ENCODE peak calls at places on chromosome 3, in eight cellular contexts. N is testis, W is mucosa of descending colon, J is kidney, I is tibial artery, F is fibroblast of lung, L is Caco-2, M is AG10803. R is an unnamed sample.

GRCh38 chr3:146256851-146257486 is 6.1 kb upstream of the PLSCR4 start:
- DNase-seq in N (no peak), W (no peak), J (no peak), I (no peak), F (peak; percentile 79), L (no peak), M (peak; percentile 55), R (peak; percentile 66)

GRCh38 chr3:174958671-174959328 is 99.7 kb downstream of the NAALADL2 start:
- DNase-seq in N (no peak), W (no peak), J (no peak), I (no peak), F (peak; percentile 63), L (no peak), M (peak; percentile 87), R (peak; percentile 46)

GRCh38 chr3:150384517-150385212 is 23.4 kb upstream of the TSC22D2 start:
- DNase-seq in N (peak; percentile 46), W (no peak), J (no peak), I (peak; percentile 55), F (peak; percentile 58), L (peak; percentile 48), M (no peak), R (peak; percentile 35)

GRCh38 chr3:184172681-184173373 is 1.8 kb upstream of the AP2M1 start:
- DNase-seq in N (no peak), W (no peak), J (no peak), I (no peak), F (peak; percentile 20), L (no peak), M (peak; percentile 92), R (peak; percentile 62)

GRCh38 chr3:16441306-16441898 is 72.1 kb downstream of the RFTN1 start:
- DNase-seq in N (no peak), W (no peak), J (no peak), I (no peak), F (peak; percentile 74), L (no peak), M (peak; percentile 94), R (peak; percentile 94)

GRCh38 chr3:189392969-189393368 is 221.2 kb downstream of the TPRG1 start:
- DNase-seq in N (no peak), W (peak; percentile 65), J (peak; percentile 57), I (no peak), F (no peak), L (peak; percentile 42), M (no peak), R (no peak)

GRCh38 chr3:140011611-140012277 is 76.8 kb downstream of the CLSTN2 start:
- DNase-seq in N (no peak), W (no peak), J (no peak), I (no peak), F (no peak), L (no peak), M (no peak), R (no peak)

GRCh38 chr3:127787071-127787490 is 35.2 kb downstream of the MGLL start:
- DNase-seq in N (peak; percentile 58), W (no peak), J (peak; percentile 49), I (peak; percentile 70), F (no peak), L (no peak), M (peak; percentile 39), R (no peak)

GRCh38 chr3:124263168-124263567 is 271.2 kb upstream of the ROPN1 start:
- DNase-seq in N (no peak), W (no peak), J (no peak), I (no peak), F (peak; percentile 97), L (no peak), M (peak; percentile 94), R (peak; percentile 80)

GRCh38 chr3:121362035-121362734 is 183.6 kb downstream of the POLQ start:
- DNase-seq in N (no peak), W (no peak), J (no peak), I (no peak), F (no peak), L (no peak), M (no peak), R (no peak)

GRCh38 chr3:128922804-128923459 is 43.5 kb downstream of the ACAD9 start:
- DNase-seq in N (no peak), W (no peak), J (no peak), I (no peak), F (no peak), L (no peak), M (no peak), R (no peak)

GRCh38 chr3:40869013-40869412 is 330.3 kb upstream of the CTNNB1 start:
- DNase-seq in N (no peak), W (no peak), J (no peak), I (no peak), F (no peak), L (no peak), M (no peak), R (no peak)

GRCh38 chr3:25725810-25726209 is 57.4 kb downstream of the NGLY1 start:
- DNase-seq in N (no peak), W (no peak), J (no peak), I (no peak), F (no peak), L (no peak), M (no peak), R (no peak)

GRCh38 chr3:123678108-123678511 is 93.3 kb upstream of the HACD2 start:
- DNase-seq in N (no peak), W (no peak), J (no peak), I (no peak), F (peak; percentile 88), L (no peak), M (peak; percentile 90), R (peak; percentile 94)

GRCh38 chr3:54792584-54792983 is 135.3 kb downstream of the LRTM1 start:
- DNase-seq in N (no peak), W (no peak), J (no peak), I (no peak), F (no peak), L (no peak), M (no peak), R (no peak)

GRCh38 chr3:31762016-31762764 is 218.9 kb downstream of the OSBPL10 start:
- DNase-seq in N (no peak), W (no peak), J (no peak), I (no peak), F (no peak), L (no peak), M (no peak), R (no peak)

GRCh38 chr3:157261000-157261399 is 101.1 kb upstream of the CCNL1 start:
- DNase-seq in N (peak; percentile 32), W (no peak), J (no peak), I (no peak), F (no peak), L (no peak), M (peak; percentile 92), R (no peak)

DNA sequence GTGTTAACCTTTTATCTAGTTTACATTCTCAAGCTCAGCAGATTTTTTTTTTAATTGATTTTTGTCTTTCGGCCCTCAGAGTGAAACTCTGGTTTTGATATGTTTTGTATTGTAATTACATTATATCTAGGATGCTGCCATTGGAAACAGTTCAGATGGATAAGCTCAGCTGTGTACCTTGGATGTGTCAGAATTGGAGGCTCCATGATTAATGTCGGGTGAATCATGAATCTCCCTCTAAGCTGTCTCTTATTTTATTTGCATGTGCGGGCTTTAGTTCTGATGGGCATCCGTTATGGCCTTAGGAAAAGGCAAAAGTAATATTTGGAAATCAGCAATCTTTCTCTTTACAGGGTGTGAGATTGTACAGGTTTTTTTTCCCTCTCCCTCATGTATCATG is 4.2 kb downstream of the PTPRG start:
- DNase-seq in N (no peak), W (no peak), J (no peak), I (no peak), F (no peak), L (no peak), M (no peak), R (no peak)
- H3K4me3 ChIP-seq in N (no peak overlapping the region), W (no peak overlapping the region), J (no peak overlapping the region), I (peak overlapping the region; percentile 97), F (no peak overlapping the region), L (no peak overlapping the region), M (no peak overlapping the region), R (no peak overlapping the region)

GRCh38 chr3:12372762-12373280 is 84.0 kb downstream of the PPARG start:
- DNase-seq in N (no peak), W (no peak), J (no peak), I (no peak), F (peak; percentile 83), L (no peak), M (no peak), R (peak; percentile 66)

GRCh38 chr3:12369029-12369428 is 80.2 kb downstream of the PPARG start:
- DNase-seq in N (no peak), W (no peak), J (no peak), I (no peak), F (no peak), L (no peak), M (no peak), R (no peak)

GRCh38 chr3:12369598-12369997 is 80.7 kb downstream of the PPARG start:
- DNase-seq in N (no peak), W (no peak), J (no peak), I (no peak), F (no peak), L (no peak), M (no peak), R (peak; percentile 30)

GRCh38 chr3:12371525-12372140 is 82.8 kb downstream of the PPARG start:
- DNase-seq in N (peak; percentile 20), W (no peak), J (no peak), I (no peak), F (peak; percentile 91), L (no peak), M (no peak), R (peak; percentile 66)

GRCh38 chr3:12370758-12371157 is 81.9 kb downstream of the PPARG start:
- DNase-seq in N (no peak), W (no peak), J (no peak), I (no peak), F (peak; percentile 69), L (no peak), M (peak; percentile 8), R (peak; percentile 60)
- TF ChIP-seq CTCF in N (no peak), W (peak; percentile 32), J (no peak), I (no peak), F (peak; percentile 38), L (no peak), M (peak; percentile 13), R (peak; percentile 35)

DNA sequence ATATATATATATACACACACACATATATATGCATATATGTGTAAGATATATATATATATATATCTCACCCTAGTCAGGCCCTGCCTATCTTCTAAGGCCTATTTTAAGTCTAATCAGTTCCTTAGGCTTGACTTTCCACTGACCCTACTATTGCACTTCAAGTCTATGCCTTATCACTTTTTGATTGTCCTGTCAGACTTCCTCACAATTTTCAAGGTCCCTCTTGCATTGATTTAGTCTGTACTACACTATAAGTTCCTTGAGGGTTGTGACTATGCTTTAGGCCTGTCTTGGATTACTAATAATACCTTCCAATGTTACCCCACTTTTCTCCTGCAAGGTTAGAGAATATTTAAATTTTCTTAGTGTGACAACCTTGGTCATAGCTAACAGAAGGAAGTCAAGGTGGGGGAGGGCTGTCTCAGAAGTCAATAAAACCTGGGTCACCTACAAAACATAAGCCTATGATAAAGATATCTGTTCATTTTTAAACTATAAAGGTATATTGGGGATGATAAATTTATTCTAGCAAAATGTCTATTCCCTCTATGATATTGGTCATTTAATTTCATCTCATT is 97.8 kb downstream of the SUCNR1 start:
- DNase-seq in N (no peak), W (no peak), J (no peak), I (no peak), F (no peak), L (peak; percentile 43), M (no peak), R (no peak)
- H3K4me3 ChIP-seq in N (no peak overlapping the region), W (no peak overlapping the region), J (no peak overlapping the region), I (no peak overlapping the region), F (no peak overlapping the region), L (no peak overlapping the region), M (no peak overlapping the region), R (no peak overlapping the region)

DNA sequence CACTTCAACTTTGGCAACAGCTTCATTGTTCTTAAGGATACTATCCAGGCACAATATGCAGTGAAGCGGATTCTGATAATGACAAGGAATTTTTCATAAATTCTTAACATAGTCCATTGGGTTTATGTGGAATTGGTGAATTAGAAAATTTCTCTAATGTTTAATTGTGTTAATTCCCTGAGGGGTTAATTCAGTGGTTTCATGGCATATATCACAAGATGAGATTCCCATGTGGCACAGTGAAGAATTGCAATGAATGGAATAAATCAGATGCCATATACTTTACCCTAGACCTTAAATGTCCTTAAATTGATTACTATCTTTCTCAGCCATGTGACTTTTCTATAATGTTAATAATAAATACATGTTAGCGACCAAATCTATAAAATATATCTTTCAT is 1244.1 kb downstream of the ROBO2 start:
- DNase-seq in N (no peak), W (no peak), J (no peak), I (no peak), F (no peak), L (no peak), M (no peak), R (no peak)
- TF ChIP-seq CTCF in N (no peak), W (no peak), J (no peak), I (no peak), F (no peak), L (no peak), M (no peak), R (no peak)

R was measured in fibroblast of villous mesenchyme.